ENCODE peak calls at places on chromosomes 4 and X, in five cellular contexts. T is HFF-Myc; Z is GM20000; J is stimulated activated CD8-positive, alpha-beta memory T cell treated with anti-CD3 and anti-CD28 coated beads, Interleukin-4, amount 100 ng/mL, for 4 hours; D is KBM-7. O is an unnamed sample.

GRCh38 chrX:13005671-13006473 is 31.0 kb downstream of the TMSB4X start:
- DNase-seq in T (no peak), Z (peak), J (no peak), D (no peak), O (no peak)

GRCh38 chrX:47129879-47130358 is 14.6 kb downstream of the NDUFB11 start:
- DNase-seq in T (no peak), Z (no peak), J (no peak), D (no peak), O (no peak)

GRCh38 chrX:19846995-19847790 is 40.2 kb downstream of the SH3KBP1 start:
- DNase-seq in T (peak), Z (no peak), J (no peak), D (peak), O (peak)

GRCh38 chrX:129653181-129653984 is 1.4 kb downstream of the APLN start:
- DNase-seq in T (no peak), Z (no peak), J (no peak), D (no peak), O (no peak)

GRCh38 chr4:153365003-153365402 is 20.5 kb downstream of the MND1 start:
- DNase-seq in T (no peak), Z (no peak), J (no peak), D (no peak), O (no peak)

GRCh38 chr4:156227321-156227720 is 273.7 kb upstream of the CTSO start:
- DNase-seq in T (no peak), Z (no peak), J (no peak), D (no peak), O (no peak)

GRCh38 chr4:785332-786073 is 40.4 kb downstream of the CPLX1 start:
- DNase-seq in T (no peak), Z (no peak), J (no peak), D (no peak), O (no peak)

GRCh38 chr4:127247293-127247952 is 385.3 kb upstream of the INTU start:
- DNase-seq in T (no peak), Z (no peak), J (no peak), D (no peak), O (no peak)

GRCh38 chrX:103155201-103155600 is 59.7 kb upstream of the BEX4 start:
- DNase-seq in T (no peak), Z (no peak), J (no peak), D (no peak), O (no peak)

GRCh38 chr4:94334519-94334918 is 8.1 kb downstream of the HPGDS start:
- DNase-seq in T (no peak), Z (no peak), J (no peak), D (no peak), O (no peak)

GRCh38 chr4:182293836-182294235 is 50.6 kb downstream of the TENM3 start:
- DNase-seq in T (no peak), Z (no peak), J (no peak), D (no peak), O (no peak)

GRCh38 chr4:83305187-83305586 is 20.6 kb upstream of the COQ2 start:
- DNase-seq in T (no peak), Z (no peak), J (no peak), D (no peak), O (no peak)

GRCh38 chr4:7767966-7768365 is 171.7 kb downstream of the AFAP1 start:
- DNase-seq in T (no peak), Z (no peak), J (no peak), D (no peak), O (no peak)

GRCh38 chr4:109631709-109632108 is 71.5 kb downstream of the CASP6 start:
- DNase-seq in T (no peak), Z (no peak), J (no peak), D (no peak), O (no peak)

GRCh38 chr4:52651993-52652672 is 7.0 kb downstream of the USP46 start:
- DNase-seq in T (no peak), Z (no peak), J (no peak), D (no peak), O (no peak)

GRCh38 chr4:105496899-105497298 is 23.0 kb upstream of the PPA2 start:
- DNase-seq in T (no peak), Z (no peak), J (no peak), D (no peak), O (no peak)

GRCh38 chr4:56958111-56958517 is 19.3 kb downstream of the NOA1 start:
- DNase-seq in T (no peak), Z (no peak), J (no peak), D (peak), O (peak)

GRCh38 chr4:74516321-74516720 is 71.4 kb downstream of the AREG start:
- DNase-seq in T (no peak), Z (no peak), J (no peak), D (no peak), O (no peak)

GRCh38 chr4:147801820-147802219 is 69.9 kb downstream of the ARHGAP10 start:
- DNase-seq in T (no peak), Z (no peak), J (no peak), D (no peak), O (no peak)

GRCh38 chr4:18937746-18938145 is 916.2 kb upstream of the LCORL start:
- DNase-seq in T (no peak), Z (no peak), J (no peak), D (no peak), O (no peak)

GRCh38 chrX:12245650-12246645 is 107.7 kb downstream of the FRMPD4 start:
- DNase-seq in T (no peak), Z (no peak), J (no peak), D (no peak), O (peak)

O was measured in astrocyte of the cerebellum.